ENCODE peak calls at places on chromosomes 5 and 9, in five cellular contexts. E is CD8-positive, alpha-beta T cell; F is cardiac muscle cell; Q is CD8-positive, alpha-beta memory T cell; D is breast epithelium. M is an unnamed sample.

GRCh38 chr5:162683280-162683679 is 615.7 kb downstream of the GABRG2 start:
- DNase-seq in E (no peak), F (no peak), D (no peak), Q (no peak), M (no peak)

GRCh38 chr9:34451545-34451944 is 6.8 kb downstream of the FAM219A start:
- DNase-seq in D (no peak), Q (no peak), F (no peak), E (no peak), M (no peak)

GRCh38 chr9:131635285-131635684 is 90.0 kb downstream of the PRRT1B start:
- DNase-seq in D (no peak), Q (peak), E (peak), F (peak), M (no peak)

GRCh38 chr9:120904061-120904998 is 22.3 kb downstream of the TRAF1 start:
- DNase-seq in Q (peak), D (no peak), F (no peak), E (no peak), M (no peak)

GRCh38 chr5:132895719-132896305 is 22.3 kb downstream of the LEAP2 start:
- DNase-seq in Q (no peak), F (no peak), E (no peak), D (no peak), M (no peak)

GRCh38 chr9:76818271-76818670 is 54.0 kb downstream of the PCA3 start:
- DNase-seq in Q (no peak), F (peak), D (no peak), E (no peak), M (peak)

GRCh38 chr5:94217745-94218144 is 400.7 kb downstream of the KIAA0825 start:
- DNase-seq in D (no peak), F (no peak), E (no peak), Q (no peak), M (no peak)

GRCh38 chr5:57302164-57302563 is 128.3 kb downstream of the GPBP1 start:
- DNase-seq in F (peak), Q (peak), E (no peak), D (no peak), M (no peak)

GRCh38 chr5:72608297-72608696 is 101.1 kb upstream of the ZNF366 start:
- DNase-seq in F (peak), E (no peak), D (no peak), Q (no peak), M (no peak)

GRCh38 chr5:61618577-61618976 is 286.5 kb downstream of the ZSWIM6 start:
- DNase-seq in E (no peak), F (no peak), Q (no peak), D (no peak), M (no peak)

GRCh38 chr9:90948156-90948555 is 146.5 kb downstream of the SYK start:
- DNase-seq in F (no peak), Q (no peak), E (no peak), D (no peak), M (no peak)

GRCh38 chr9:114093761-114094505 is 5.2 kb downstream of the KIF12 start:
- DNase-seq in Q (no peak), E (no peak), D (no peak), F (no peak), M (no peak)

GRCh38 chr5:137621861-137622823 is 113.7 kb downstream of the KLHL3 start:
- DNase-seq in E (no peak), D (no peak), F (peak), Q (no peak), M (no peak)

GRCh38 chr9:107221321-107221720 is 61.8 kb upstream of the RAD23B start:
- DNase-seq in E (no peak), Q (no peak), D (no peak), F (no peak), M (no peak)

GRCh38 chr5:115272297-115272958 is 9.8 kb upstream of the PGGT1B start:
- DNase-seq in D (no peak), F (no peak), E (no peak), Q (no peak), M (no peak)

GRCh38 chr9:110183208-110184145 is 24.5 kb downstream of the C9orf152 start:
- DNase-seq in D (peak), E (no peak), Q (peak), F (peak), M (peak)

GRCh38 chr9:630817-631216 is 210.7 kb upstream of the DMRT1 start:
- DNase-seq in F (no peak), E (no peak), D (no peak), Q (no peak), M (no peak)

GRCh38 chr5:94778712-94779111 is 160.2 kb downstream of the SLF1 start:
- DNase-seq in D (no peak), F (no peak), Q (no peak), E (no peak), M (no peak)

GRCh38 chr5:116358911-116359418 is 215.7 kb downstream of the SEMA6A start:
- DNase-seq in Q (no peak), F (no peak), D (no peak), E (no peak), M (no peak)

GRCh38 chr5:147685991-147686390 is 96.5 kb downstream of the JAKMIP2 start:
- DNase-seq in E (no peak), Q (no peak), D (no peak), F (no peak), M (peak)

GRCh38 chr9:99601506-99601905 is 220.2 kb upstream of the NR4A3 start:
- DNase-seq in D (no peak), F (peak), Q (no peak), E (no peak), M (no peak)

GRCh38 chr5:130526708-130527107 is 622.4 kb downstream of the CHSY3 start:
- DNase-seq in Q (no peak), D (peak), F (no peak), E (no peak), M (no peak)

GRCh38 chr9:69857131-69857530 is 36.5 kb downstream of the CFAP95 start:
- DNase-seq in Q (no peak), E (no peak), F (peak), D (no peak), M (no peak)

GRCh38 chr5:153659337-153659736 is 168.9 kb downstream of the GRIA1 start:
- DNase-seq in E (no peak), Q (no peak), F (peak), D (no peak), M (no peak)

GRCh38 chr5:168314735-168315411 is 23.4 kb downstream of the WWC1 start:
- DNase-seq in F (peak), Q (no peak), D (peak), E (no peak), M (no peak)

GRCh38 chr9:16729656-16730055 is 140.8 kb downstream of the BNC2 start:
- DNase-seq in D (no peak), F (no peak), E (no peak), Q (no peak), M (no peak)

GRCh38 chr9:30799527-30800101 is 1584.8 kb upstream of the ACO1 start:
- DNase-seq in F (no peak), Q (no peak), E (no peak), D (no peak), M (no peak)

GRCh38 chr9:108565651-108566378 is 290.0 kb downstream of the ACTL7B start:
- DNase-seq in Q (no peak), E (no peak), F (peak), D (no peak), M (no peak)

GRCh38 chr5:181223729-181224389 is 778 bp downstream of the TRIM41 start:
- DNase-seq in E (no peak), Q (no peak), F (peak), D (no peak), M (no peak)

GRCh38 chr5:179749857-179750508 is 17.4 kb downstream of the MAML1 start:
- DNase-seq in D (no peak), E (no peak), F (no peak), Q (no peak), M (no peak)

GRCh38 chr9:75615284-75615683 is 275.2 kb upstream of the PCSK5 start:
- DNase-seq in D (no peak), F (no peak), Q (no peak), E (no peak), M (no peak)

GRCh38 chr9:113261917-113262671 is 13.3 kb downstream of the CDC26 start:
- DNase-seq in E (no peak), Q (no peak), F (no peak), D (no peak), M (no peak)

GRCh38 chr5:110865400-110866094 is 126.7 kb downstream of the SLC25A46 start:
- DNase-seq in F (peak), D (no peak), E (no peak), Q (no peak), M (no peak)

GRCh38 chr9:126429190-126429589 is 102.6 kb downstream of the MVB12B start:
- DNase-seq in F (no peak), Q (no peak), D (no peak), E (no peak), M (no peak)

GRCh38 chr9:22446950-22447606 is 454 bp downstream of the DMRTA1 start:
- DNase-seq in E (no peak), F (peak), D (no peak), Q (no peak), M (peak)

GRCh38 chr5:159412284-159413046 is 82.2 kb upstream of the IL12B start:
- DNase-seq in F (peak), D (no peak), E (peak), Q (peak), M (no peak)

GRCh38 chr9:121840838-121841760 is 189.7 kb downstream of the DAB2IP start:
- DNase-seq in D (peak), E (no peak), F (no peak), Q (no peak), M (no peak)

GRCh38 chr5:145944328-145944727 is 8.0 kb downstream of the SH3RF2 start:
- DNase-seq in F (no peak), D (no peak), E (no peak), Q (no peak), M (no peak)
- H3K27ac ChIP-seq in F (no peak), D (no peak), E (no peak), Q (no peak), M (no peak)

GRCh38 chr5:14516901-14517300 is 64.7 kb upstream of the OTULINL start:
- DNase-seq in Q (no peak), D (no peak), E (no peak), F (no peak), M (no peak)
- H3K27ac ChIP-seq in Q (no peak), D (no peak), E (no peak), F (no peak), M (no peak)

DNA sequence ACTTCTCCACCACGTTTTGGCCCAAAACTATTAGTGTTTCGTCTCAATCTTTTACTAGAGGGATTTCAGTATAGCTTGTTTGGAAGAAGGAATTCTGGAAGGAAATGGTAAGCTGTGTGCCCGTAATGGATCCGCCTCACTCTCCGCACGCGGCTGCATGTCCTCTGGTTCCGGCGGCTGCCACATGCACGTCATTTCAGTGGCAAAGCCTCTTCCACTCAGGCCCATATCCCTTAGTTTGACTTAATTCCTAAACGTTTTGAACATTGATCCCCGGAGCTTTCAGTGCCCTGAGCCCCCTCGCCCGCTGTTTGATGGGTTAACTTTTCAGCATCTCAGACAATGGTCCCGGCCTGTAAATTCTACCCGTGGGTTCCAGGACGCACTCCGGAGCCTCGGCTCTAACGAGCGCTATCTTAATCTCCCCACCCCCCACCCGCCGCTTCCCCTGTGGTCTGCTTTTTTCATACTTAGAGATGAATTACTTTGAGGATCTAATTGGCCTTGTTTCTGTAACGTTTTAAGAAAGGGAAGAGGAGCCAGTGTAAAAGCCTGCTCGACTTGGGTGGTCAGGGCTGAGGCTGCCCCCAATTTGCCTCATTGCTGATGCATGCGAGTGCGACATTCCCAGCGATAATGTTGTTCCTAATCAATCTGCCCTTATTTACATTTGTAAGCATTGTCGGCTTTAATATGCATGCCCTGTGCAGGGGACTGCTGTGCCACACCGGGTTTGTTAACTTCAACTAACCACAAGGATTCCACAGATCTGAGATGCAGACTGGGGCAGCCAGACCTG is 4.6 kb downstream of the PTCH1 start:
- DNase-seq in F (peak), Q (no peak), E (no peak), D (no peak), M (no peak)
- H3K27ac ChIP-seq in F (peak), Q (peak), E (no peak), D (peak), M (peak)

GRCh38 chr5:67033893-67034605 is 162.6 kb downstream of the CD180 start:
- DNase-seq in E (no peak), F (peak), D (no peak), Q (no peak), M (no peak)

GRCh38 chr5:67035098-67035740 is 161.4 kb downstream of the CD180 start:
- DNase-seq in Q (no peak), E (no peak), F (no peak), D (no peak), M (no peak)

GRCh38 chr5:67030289-67031069 is 166.1 kb downstream of the CD180 start:
- DNase-seq in D (no peak), E (no peak), Q (no peak), F (peak), M (no peak)

GRCh38 chr5:67031689-67032088 is 164.9 kb downstream of the CD180 start:
- DNase-seq in E (no peak), Q (no peak), D (no peak), F (no peak), M (no peak)

GRCh38 chr5:67032921-67033664 is 163.5 kb downstream of the CD180 start:
- DNase-seq in Q (no peak), E (no peak), F (peak), D (no peak), M (no peak)
- H3K27ac ChIP-seq in Q (no peak), E (no peak), F (peak), D (no peak), M (no peak)

DNA sequence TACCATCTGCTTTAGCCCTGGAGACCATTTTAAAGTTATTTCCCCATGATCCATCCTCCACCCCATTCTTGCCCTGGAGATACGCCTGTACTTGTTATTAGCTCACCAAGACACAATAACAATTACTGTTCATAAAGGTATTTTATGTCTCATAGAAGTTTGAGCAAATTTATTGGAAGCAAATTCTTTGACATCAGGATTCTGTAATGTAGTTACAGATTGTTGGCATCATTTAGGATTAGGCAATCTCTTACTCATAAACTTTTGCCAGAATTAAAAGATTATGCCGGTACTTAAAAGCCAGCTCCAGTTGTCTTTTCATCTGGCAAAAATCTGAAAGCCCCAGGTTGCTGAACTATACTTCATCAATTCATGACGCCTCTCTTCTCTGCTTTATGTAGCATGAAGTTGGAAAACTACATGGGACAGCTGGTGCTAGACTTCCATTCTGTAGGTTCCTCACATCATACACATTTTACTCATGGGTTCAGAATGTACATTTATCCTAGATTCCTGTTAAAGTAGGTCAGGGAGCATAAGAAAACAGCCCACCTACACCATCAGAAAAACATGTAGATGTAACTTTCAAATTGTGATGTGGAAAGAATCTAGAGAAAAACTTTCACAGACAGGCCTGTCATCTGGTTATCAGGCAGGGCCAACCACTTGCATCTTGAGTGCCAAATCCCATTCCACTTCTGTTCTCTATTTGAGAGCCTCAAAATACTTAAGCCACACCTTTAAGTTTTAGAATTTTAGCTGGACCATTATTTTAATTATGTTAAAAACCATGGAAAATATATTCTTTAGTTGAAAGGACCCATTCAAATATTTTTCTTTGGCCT is 14.0 kb downstream of the ATP10B start:
- DNase-seq in E (no peak), F (no peak), D (no peak), Q (no peak), M (no peak)
- H3K27ac ChIP-seq in E (no peak), F (no peak), D (peak), Q (no peak), M (no peak)

DNA sequence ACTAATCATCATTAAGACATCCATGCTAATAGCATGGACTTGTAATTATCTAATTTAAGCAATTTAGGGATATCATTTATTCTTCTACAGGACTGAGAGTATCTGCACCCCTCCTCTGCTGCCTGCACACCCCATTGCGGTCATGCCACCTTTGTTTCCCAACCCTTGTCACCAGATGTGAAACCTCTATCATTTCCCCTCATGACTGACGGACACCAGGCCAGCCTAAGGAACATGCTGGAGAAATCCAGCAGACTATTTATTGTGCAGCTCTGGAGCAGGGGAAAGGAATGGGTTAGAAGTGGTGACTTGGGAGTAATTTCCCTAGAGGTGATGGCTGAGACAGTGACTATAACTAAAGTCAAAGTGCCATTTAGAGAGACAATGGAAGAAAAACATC is 40.7 kb downstream of the UGCG start:
- DNase-seq in Q (no peak), E (no peak), F (no peak), D (no peak), M (no peak)
- H3K27ac ChIP-seq in Q (no peak), E (no peak), F (no peak), D (no peak), M (no peak)

DNA sequence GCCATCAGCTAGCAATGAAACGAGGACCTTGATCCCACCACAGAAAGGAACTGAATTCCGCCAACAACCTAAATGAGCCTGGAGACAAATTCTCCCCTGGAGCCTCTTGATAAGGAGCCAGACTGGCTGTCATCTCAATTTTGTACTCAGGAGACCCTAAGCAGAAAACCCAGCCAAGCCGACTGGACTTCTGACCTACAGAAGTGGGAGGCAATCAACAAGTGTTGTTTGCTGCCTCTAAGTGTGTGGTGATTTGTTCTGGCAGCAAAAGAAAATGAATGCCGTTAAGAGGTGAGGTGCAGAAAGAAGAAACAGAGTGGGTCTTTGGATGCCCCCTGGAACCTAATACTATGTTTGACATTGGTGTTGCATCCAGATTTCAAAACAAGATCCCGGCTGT is 72.7 kb upstream of the SPATA31E1 start:
- DNase-seq in E (no peak), Q (no peak), F (no peak), D (no peak), M (no peak)
- H3K27ac ChIP-seq in E (no peak), Q (peak), F (no peak), D (no peak), M (no peak)

M was measured in substantia nigra.